ENCODE peak calls at places on chromosomes 12 and 14, in four cellular contexts. H is small intestine, L is Karpas-422, E is RWPE2. X is an unnamed sample.

GRCh38 chr12:67161322-67161918 is 107.7 kb upstream of the CAND1 start:
- DNase-seq in E (no peak), L (peak; percentile 82), H (peak; percentile 53), X (peak; percentile 20)

GRCh38 chr14:20499108-20499507 is 6.2 kb upstream of the RNASE10 start:
- DNase-seq in L (no peak), E (no peak), H (no peak), X (no peak)

GRCh38 chr14:99590746-99591555 is 13.1 kb downstream of the CCDC85C start:
- DNase-seq in E (peak; percentile 72), H (no peak), L (no peak), X (no peak)

GRCh38 chr14:76123426-76124095 is 28.2 kb upstream of the GPATCH2L start:
- DNase-seq in E (no peak), H (no peak), L (no peak), X (no peak)

GRCh38 chr12:55703288-55703687 is 4.4 kb downstream of the ITGA7 start:
- DNase-seq in E (no peak), L (no peak), H (no peak), X (no peak)

GRCh38 chr12:2034633-2035420 is 18.0 kb upstream of the CACNA1C start:
- DNase-seq in L (peak; percentile 96), E (peak; percentile 81), H (peak; percentile 79), X (peak; percentile 74)

GRCh38 chr14:99271951-99272668 is at the start of gene BCL11B:
- DNase-seq in H (peak; percentile 94), E (no peak), L (no peak), X (no peak)

GRCh38 chr12:389138-390096 is at the start of gene KDM5A:
- DNase-seq in E (peak; percentile 88), H (peak; percentile 91), L (peak; percentile 98), X (peak; percentile 70)

GRCh38 chr14:99779751-99780150 is 13.5 kb upstream of the EML1 start:
- DNase-seq in L (no peak), E (no peak), H (no peak), X (no peak)

GRCh38 chr12:50354908-50355307 is 41.5 kb downstream of the FAM186A start:
- DNase-seq in H (peak; percentile 11), L (peak; percentile 20), E (no peak), X (no peak)

GRCh38 chr12:40684986-40685385 is 7.3 kb upstream of the CNTN1 start:
- DNase-seq in E (no peak), L (no peak), H (no peak), X (no peak)

GRCh38 chr12:120115692-120116442 is 686 bp downstream of the RAB35 start:
- DNase-seq in H (peak; percentile 44), L (peak; percentile 86), E (no peak), X (no peak)

GRCh38 chr12:1919284-1919683 is 832 bp upstream of the CACNA2D4 start:
- DNase-seq in H (no peak), E (no peak), L (no peak), X (no peak)

GRCh38 chr12:5521456-5522325 is 89.8 kb downstream of the NTF3 start:
- DNase-seq in E (no peak), H (no peak), L (no peak), X (no peak)

GRCh38 chr14:95260537-95261440 is 58.9 kb downstream of the CLMN start:
- DNase-seq in H (no peak), E (no peak), L (no peak), X (no peak)

GRCh38 chr12:102765736-102766135 is 151.3 kb downstream of the PAH start:
- DNase-seq in L (no peak), E (no peak), H (no peak), X (no peak)

GRCh38 chr12:103469716-103470115 is 26.1 kb downstream of the C12orf42 start:
- DNase-seq in L (no peak), E (no peak), H (no peak), X (no peak)

GRCh38 chr12:117408161-117408791 is 46.9 kb upstream of the NOS1 start:
- DNase-seq in E (no peak), L (no peak), H (peak; percentile 1), X (no peak)

GRCh38 chr12:110112335-110112660 is 11.9 kb upstream of the IFT81 start:
- DNase-seq in H (no peak), E (no peak), L (no peak), X (no peak)

GRCh38 chr12:124861492-124861891 is 2.2 kb downstream of the SCARB1 start:
- DNase-seq in L (no peak), H (no peak), E (no peak), X (no peak)

GRCh38 chr12:88775742-88776151 is 195.5 kb upstream of the KITLG start:
- DNase-seq in E (no peak), H (peak; percentile 96), L (no peak), X (no peak)

GRCh38 chr14:77305696-77306095 is 15.0 kb downstream of the POMT2 start:
- DNase-seq in L (no peak), E (no peak), H (no peak), X (no peak)

GRCh38 chr12:54984602-54985376 is at the start of gene TESPA1:
- DNase-seq in L (peak; percentile 95), H (peak; percentile 62), E (no peak), X (no peak)

DNA sequence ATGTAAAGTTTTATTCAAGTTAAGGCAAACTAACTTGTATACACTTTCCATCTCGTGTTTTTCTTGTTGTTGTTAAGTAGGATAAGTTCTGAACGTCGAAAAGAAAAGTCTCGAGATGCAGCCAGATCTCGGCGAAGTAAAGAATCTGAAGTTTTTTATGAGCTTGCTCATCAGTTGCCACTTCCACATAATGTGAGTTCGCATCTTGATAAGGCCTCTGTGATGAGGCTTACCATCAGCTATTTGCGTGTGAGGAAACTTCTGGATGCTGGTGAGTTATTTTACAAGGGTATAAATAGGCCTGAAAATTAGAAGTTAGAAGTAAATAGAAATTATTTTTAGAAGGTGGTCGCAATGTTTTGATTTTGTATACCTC is 25.0 kb downstream of the HIF1A start:
- DNase-seq in L (no peak), E (no peak), H (no peak), X (no peak)
- H3K4me1 ChIP-seq in L (peaks cover 81% of the 10 kb centered on the region), E (peaks cover 69% of the 10 kb centered on the region), H (peaks cover 14% of the 10 kb centered on the region), X (peaks cover 2% of the 10 kb centered on the region)

DNA sequence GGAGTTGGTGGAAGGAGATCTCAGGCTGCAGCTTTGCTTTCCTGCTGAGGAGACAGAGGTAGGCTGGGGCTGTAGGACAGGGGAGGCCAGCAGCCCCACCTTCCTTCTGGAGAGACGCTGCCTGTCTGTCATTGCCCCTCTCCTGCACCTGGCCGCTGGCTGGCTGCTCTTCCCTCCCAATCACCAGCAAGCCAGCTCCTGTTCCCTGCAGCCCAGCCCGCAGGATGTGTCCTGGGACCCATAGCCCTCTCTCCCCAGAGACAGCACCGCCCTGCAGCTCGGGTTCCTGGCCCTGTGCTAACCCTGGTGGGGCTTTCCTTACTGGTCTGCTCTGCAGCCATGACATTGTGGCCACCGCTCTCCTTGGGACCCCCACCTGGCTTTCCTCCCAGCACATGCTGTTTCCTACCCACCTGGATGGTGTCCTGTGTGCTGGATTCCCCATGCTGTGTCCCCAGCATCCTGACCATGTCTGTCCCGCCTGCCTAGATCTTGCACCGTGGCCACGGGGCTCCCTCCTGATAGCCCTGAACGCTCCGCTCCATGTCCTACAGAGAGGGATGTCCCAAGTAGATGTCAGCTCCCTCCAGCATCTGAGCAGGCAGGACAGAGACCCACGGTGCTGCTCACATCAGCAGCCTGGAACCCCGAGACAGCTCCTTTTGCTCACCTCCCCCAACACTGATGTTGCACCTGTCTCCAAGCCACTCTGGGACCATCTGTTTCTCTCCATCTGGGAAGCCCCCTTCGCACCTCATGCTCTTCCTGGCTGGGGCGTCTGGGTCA is 1.2 kb upstream of the MTA1 start:
- DNase-seq in E (peak; percentile 66), H (no peak), L (no peak), X (no peak)
- H3K36me3 ChIP-seq in E (peaks cover 10% of the 10 kb centered on the region), H (no peaks in the 10 kb centered on the region), L (peaks cover 10% of the 10 kb centered on the region), X (no peaks in the 10 kb centered on the region)

DNA sequence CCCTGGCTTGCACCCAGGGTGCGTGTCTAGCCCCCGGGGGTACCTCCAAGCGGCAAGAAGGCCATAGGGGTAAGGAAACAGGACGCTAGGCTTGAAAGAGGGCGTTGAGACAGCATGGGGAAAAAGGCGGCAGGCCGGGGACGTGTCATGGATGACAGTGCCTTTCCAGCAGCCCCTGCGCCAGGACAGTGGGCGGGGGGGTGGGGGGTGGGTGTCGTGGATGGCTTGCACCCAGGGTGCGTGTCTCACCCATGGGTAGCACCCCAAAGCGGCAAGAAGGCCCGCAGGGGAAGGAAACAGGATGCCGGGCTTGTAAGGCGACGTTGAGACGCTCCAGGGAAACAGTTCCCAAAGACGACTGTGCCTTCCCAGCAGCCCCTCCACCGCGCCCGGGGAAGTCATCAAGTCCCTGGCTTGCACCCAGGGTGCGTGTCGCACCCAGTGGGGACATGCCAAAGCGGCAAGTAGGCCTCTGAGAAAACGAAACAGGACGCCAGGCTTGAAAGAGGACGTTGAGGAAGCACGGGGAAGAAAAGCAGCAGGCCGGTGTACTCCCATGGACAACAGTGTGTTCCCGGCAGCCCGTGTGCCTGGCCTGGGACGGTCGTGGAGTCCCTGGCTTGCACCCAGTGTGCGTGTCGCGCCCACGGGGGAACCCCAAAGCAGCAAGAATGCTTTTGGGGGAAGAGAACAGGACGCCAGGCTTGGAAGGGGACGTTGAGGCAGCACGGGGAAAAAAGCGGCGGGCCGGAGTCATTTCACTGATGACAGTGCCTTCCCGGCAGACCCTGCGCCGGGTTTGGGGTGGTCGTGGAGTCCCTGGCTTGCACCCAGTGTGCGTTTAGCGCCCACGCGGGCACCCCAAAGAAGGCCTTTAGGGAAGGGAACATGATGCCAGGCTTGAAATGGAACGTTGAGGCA is 163.5 kb upstream of the ALG10B start:
- DNase-seq in E (no peak), H (no peak), L (no peak), X (no peak)
- H3K9me3 ChIP-seq in E (no peaks in the 10 kb centered on the region), H (no peaks in the 10 kb centered on the region), L (peaks cover 25% of the 10 kb centered on the region), X (peaks cover 36% of the 10 kb centered on the region)

GRCh38 chr12:53222170-53223005 is 9.6 kb downstream of the RARG start:
- DNase-seq in E (peak; percentile 18), H (no peak), L (no peak), X (no peak)

GRCh38 chr12:53220857-53221202 is 11.2 kb downstream of the RARG start:
- DNase-seq in L (peak; percentile 91), H (peak; percentile 75), E (peak; percentile 95), X (no peak)

GRCh38 chr12:53219956-53220856 is 11.8 kb downstream of the RARG start:
- DNase-seq in H (peak; percentile 61), L (peak; percentile 89), E (no peak), X (no peak)

GRCh38 chr12:53223006-53223305 is 9.1 kb downstream of the RARG start:
- DNase-seq in E (peak; percentile 19), L (no peak), H (no peak), X (no peak)

GRCh38 chr12:53221203-53222076 is 10.6 kb downstream of the RARG start:
- DNase-seq in E (peak; percentile 58), L (peak; percentile 75), H (peak; percentile 63), X (no peak)
- H3K4me1 ChIP-seq in E (peaks cover 61% of the 10 kb centered on the region), L (peaks cover 29% of the 10 kb centered on the region), H (peaks cover 9% of the 10 kb centered on the region), X (peaks cover 35% of the 10 kb centered on the region)

GRCh38 chr14:102943454-102943853 is 21.0 kb downstream of the AMN start:
- DNase-seq in E (peak; percentile 61), H (no peak), L (no peak), X (no peak)

GRCh38 chr14:102943979-102944378 is 21.5 kb downstream of the AMN start:
- DNase-seq in L (no peak), E (no peak), H (no peak), X (no peak)

GRCh38 chr14:102941419-102942011 is 19.1 kb downstream of the AMN start:
- DNase-seq in L (peak; percentile 68), E (no peak), H (no peak), X (no peak)

GRCh38 chr14:102940729-102941362 is 18.4 kb downstream of the AMN start:
- DNase-seq in H (no peak), L (peak; percentile 68), E (no peak), X (no peak)

DNA sequence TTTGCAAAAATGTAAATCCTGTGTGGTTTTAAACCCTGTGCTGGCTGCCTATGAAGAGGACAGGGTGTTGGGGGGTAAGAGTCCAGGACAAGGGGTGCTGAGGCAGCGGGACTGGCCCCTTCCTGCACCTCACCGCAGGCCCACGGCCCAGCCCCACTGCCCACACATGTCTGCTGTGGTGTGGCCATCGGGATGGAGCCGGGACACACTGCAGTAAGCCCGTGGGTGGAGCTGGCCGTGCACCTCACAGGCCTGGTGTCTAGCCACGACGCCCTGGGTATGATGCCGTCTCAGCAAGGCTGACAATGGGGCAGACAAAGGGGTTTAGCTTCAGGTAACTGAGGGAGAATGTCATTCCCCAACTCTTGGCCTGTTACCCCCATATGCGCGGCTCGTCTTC is 19.6 kb downstream of the AMN start:
- DNase-seq in E (peak; percentile 65), L (no peak), H (no peak), X (no peak)
- H3K36me3 ChIP-seq in E (peaks cover 79% of the 10 kb centered on the region), L (no peaks in the 10 kb centered on the region), H (peaks cover 18% of the 10 kb centered on the region), X (peaks cover 47% of the 10 kb centered on the region)